ENCODE peak calls at places on chromosome 17, in eight cellular contexts. E is uterus; N is OCI-LY7; V is CD4-positive, CD25-positive, alpha-beta regulatory T cell; U is psoas muscle; H is fibroblast of lung; C is left ventricle myocardium inferior; Q is dorsolateral prefrontal cortex. X is an unnamed sample.

GRCh38 chr17:69702078-69702477 is 287.6 kb downstream of the MAP2K6 start:
- DNase-seq in E (no peak), N (no peak), V (no peak), U (no peak), H (no peak), C (no peak), Q (no peak), X (no peak)

GRCh38 chr17:67386965-67387551 is 10.0 kb downstream of the PITPNC1 start:
- DNase-seq in E (no peak), N (peak), V (peak), U (peak), H (peak), C (peak), Q (peak), X (peak)

GRCh38 chr17:32912218-32912897 is 15.6 kb upstream of the TMEM98 start:
- DNase-seq in E (peak), N (no peak), V (no peak), U (no peak), H (peak), C (peak), Q (no peak), X (peak)

GRCh38 chr17:75151893-75152292 is 2.4 kb downstream of the JPT1 start:
- DNase-seq in E (no peak), N (peak), V (no peak), U (no peak), H (peak), C (no peak), Q (no peak), X (no peak)

GRCh38 chr17:77535892-77536291 is 395.1 kb downstream of the SEC14L1 start:
- DNase-seq in E (no peak), N (no peak), V (no peak), U (no peak), H (no peak), C (no peak), Q (no peak), X (no peak)

GRCh38 chr17:68450801-68451200 is 6.5 kb downstream of the WIPI1 start:
- DNase-seq in E (no peak), N (no peak), V (no peak), U (no peak), H (no peak), C (no peak), Q (no peak), X (peak)

GRCh38 chr17:841313-841712 is 59.2 kb downstream of the MRM3 start:
- DNase-seq in E (no peak), N (no peak), V (no peak), U (no peak), H (no peak), C (no peak), Q (no peak), X (no peak)

GRCh38 chr17:17445925-17446665 is 30.7 kb upstream of the MED9 start:
- DNase-seq in E (no peak), N (no peak), V (no peak), U (peak), H (peak), C (no peak), Q (no peak), X (no peak)

GRCh38 chr17:75643033-75644017 is 10.1 kb downstream of the SMIM5 start:
- DNase-seq in E (no peak), N (no peak), V (no peak), U (no peak), H (no peak), C (no peak), Q (no peak), X (peak)

GRCh38 chr17:35314415-35315216 is 58.8 kb downstream of the SLFN11 start:
- DNase-seq in E (no peak), N (no peak), V (peak), U (no peak), H (no peak), C (no peak), Q (no peak), X (peak)

GRCh38 chr17:80279895-80280294 is 19.2 kb downstream of the RNF213 start:
- DNase-seq in E (peak), N (no peak), V (no peak), U (peak), H (peak), C (peak), Q (peak), X (peak)

GRCh38 chr17:15238064-15238463 is 27.1 kb downstream of the PMP22 start:
- DNase-seq in E (no peak), N (no peak), V (no peak), U (no peak), H (no peak), C (no peak), Q (no peak), X (no peak)

GRCh38 chr17:32914181-32914580 is 13.8 kb upstream of the TMEM98 start:
- DNase-seq in E (no peak), N (no peak), V (no peak), U (no peak), H (no peak), C (no peak), Q (no peak), X (no peak)

GRCh38 chr17:835263-835662 is 53.1 kb downstream of the MRM3 start:
- DNase-seq in E (peak), N (no peak), V (no peak), U (no peak), H (peak), C (no peak), Q (no peak), X (no peak)

GRCh38 chr17:39965017-39965699 is 2.4 kb downstream of the GSDMA start:
- DNase-seq in E (no peak), N (no peak), V (no peak), U (no peak), H (no peak), C (no peak), Q (no peak), X (no peak)

GRCh38 chr17:50593321-50593720 is 32.8 kb downstream of the CACNA1G start:
- DNase-seq in E (no peak), N (no peak), V (no peak), U (no peak), H (no peak), C (peak), Q (peak), X (peak)

GRCh38 chr17:9402590-9403199 is 172.9 kb downstream of the STX8 start:
- DNase-seq in E (no peak), N (peak), V (no peak), U (no peak), H (no peak), C (no peak), Q (no peak), X (no peak)

GRCh38 chr17:30093463-30094147 is 23.0 kb upstream of the NSRP1 start:
- DNase-seq in E (peak), N (peak), V (peak), U (peak), H (peak), C (no peak), Q (peak), X (no peak)

GRCh38 chr17:62627904-62628603 is 584 bp downstream of the MRC2 start:
- DNase-seq in E (peak), N (no peak), V (no peak), U (peak), H (peak), C (peak), Q (no peak), X (no peak)

GRCh38 chr17:16381496-16381820 is 567 bp downstream of the UBB start:
- DNase-seq in E (no peak), N (no peak), V (no peak), U (no peak), H (peak), C (no peak), Q (no peak), X (no peak)

GRCh38 chr17:60671482-60671881 is 6.2 kb upstream of the BCAS3 start:
- DNase-seq in E (no peak), N (no peak), V (no peak), U (no peak), H (no peak), C (no peak), Q (no peak), X (no peak)

DNA sequence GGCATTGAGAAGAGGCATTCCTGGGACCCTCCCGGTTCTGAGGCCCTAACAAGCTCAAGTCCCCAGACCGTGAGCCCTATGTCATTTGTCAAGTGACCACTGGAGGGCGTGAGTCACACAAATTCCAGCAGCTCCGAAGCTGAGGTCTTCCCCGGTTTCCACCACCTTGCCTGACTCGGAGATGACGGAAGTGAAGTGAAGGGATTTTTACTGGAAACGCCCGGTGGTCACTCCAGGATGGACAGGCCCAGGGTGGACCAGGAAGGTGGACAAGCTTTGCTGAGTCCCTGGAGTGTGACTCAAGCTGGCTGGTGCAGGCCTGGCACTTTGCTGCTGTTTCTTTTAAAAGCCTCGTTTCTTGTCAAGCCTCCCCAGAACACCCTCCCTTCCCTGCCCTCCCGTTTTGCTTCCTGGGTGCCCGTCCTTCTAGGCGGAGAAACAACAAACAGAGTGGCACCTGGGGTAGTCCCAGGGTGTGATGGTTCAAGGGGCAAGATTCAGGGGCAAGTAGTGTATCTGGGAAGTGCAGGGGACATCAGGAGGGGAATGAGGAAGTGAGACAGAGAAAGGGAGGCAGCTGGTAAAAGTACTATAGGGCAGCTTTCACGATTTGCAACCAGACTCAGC is 5.3 kb upstream of the NOS2 start:
- DNase-seq in E (peak), N (peak), V (peak), U (peak), H (peak), C (peak), Q (peak), X (peak)
- H3K4me3 ChIP-seq in E (peak), N (peak), V (peak), U (peak), H (peak), C (peak), Q (peak), X (peak)

GRCh38 chr17:45170280-45170975 is 8.8 kb downstream of the HEXIM2 start:
- DNase-seq in E (no peak), N (no peak), V (no peak), U (no peak), H (no peak), C (no peak), Q (no peak), X (no peak)

GRCh38 chr17:45172541-45173286 is 11.0 kb downstream of the HEXIM2 start:
- DNase-seq in E (peak), N (peak), V (peak), U (peak), H (peak), C (peak), Q (peak), X (peak)

GRCh38 chr17:45170976-45171337 is 9.3 kb downstream of the HEXIM2 start:
- DNase-seq in E (peak), N (no peak), V (no peak), U (peak), H (peak), C (peak), Q (peak), X (peak)

GRCh38 chr17:45171338-45172231 is 9.9 kb downstream of the HEXIM2 start:
- DNase-seq in E (peak), N (no peak), V (no peak), U (peak), H (no peak), C (no peak), Q (no peak), X (peak)

GRCh38 chr17:45172232-45172540 is 10.5 kb downstream of the HEXIM2 start:
- DNase-seq in E (no peak), N (no peak), V (no peak), U (no peak), H (no peak), C (no peak), Q (no peak), X (no peak)
- H3K4me3 ChIP-seq in E (peak), N (peak), V (no peak), U (peak), H (peak), C (peak), Q (no peak), X (peak)

DNA sequence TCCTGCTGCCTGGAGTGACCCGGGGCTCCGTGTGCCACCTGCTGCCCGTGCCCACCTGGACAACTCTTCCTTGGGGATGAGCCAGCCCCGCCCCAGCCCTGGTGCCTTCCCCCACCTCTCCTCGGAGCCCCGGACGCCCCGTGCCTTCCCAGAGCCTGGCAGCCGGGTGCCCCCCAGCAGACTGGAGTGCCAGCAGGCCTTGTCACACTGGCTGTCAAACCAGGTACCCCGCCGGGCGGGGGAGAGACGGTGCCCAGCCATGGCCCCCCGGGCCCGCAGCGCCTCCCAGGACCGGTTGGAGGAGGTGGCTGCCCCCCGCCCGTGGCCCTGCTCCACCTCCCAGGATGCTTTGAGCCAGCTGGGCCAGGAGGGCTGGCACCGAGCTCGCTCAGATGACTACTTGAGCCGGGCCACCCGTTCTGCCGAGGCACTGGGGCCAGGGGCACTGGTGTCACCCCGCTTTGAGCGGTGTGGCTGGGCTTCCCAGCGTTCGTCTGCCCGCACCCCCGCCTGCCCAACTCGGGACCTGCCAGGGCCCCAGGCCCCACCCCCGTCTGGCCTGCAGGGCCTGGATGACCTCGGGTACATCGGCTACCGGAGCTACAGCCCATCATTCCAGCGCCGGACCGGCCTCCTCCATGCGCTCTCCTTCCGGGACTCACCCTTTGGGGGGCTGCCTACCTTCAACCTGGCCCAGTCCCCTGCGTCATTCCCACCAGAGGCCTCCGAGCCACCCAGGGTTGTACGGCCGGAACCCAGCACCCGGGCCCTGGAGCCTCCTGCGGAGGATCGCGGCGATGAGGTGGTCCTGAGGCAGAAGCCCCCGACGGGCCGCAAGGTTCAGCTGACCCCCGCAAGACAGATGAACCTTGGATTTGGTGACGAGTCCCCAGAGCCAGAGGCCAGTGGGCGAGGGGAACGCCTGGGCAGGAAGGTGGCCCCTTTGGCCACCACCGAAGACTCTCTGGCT is 38.4 kb downstream of the ARHGAP23 start:
- DNase-seq in E (peak), N (no peak), V (no peak), U (peak), H (no peak), C (peak), Q (peak), X (no peak)
- H3K4me3 ChIP-seq in E (peak), N (no peak), V (no peak), U (peak), H (peak), C (peak), Q (no peak), X (no peak)

GRCh38 chr17:78986048-78986648 is 6.4 kb upstream of the LGALS3BP start:
- DNase-seq in E (no peak), N (peak), V (no peak), U (peak), H (peak), C (no peak), Q (no peak), X (peak)
- H3K4me3 ChIP-seq in E (peak), N (no peak), V (peak), U (peak), H (no peak), C (peak), Q (peak), X (no peak)

GRCh38 chr17:7650509-7651096 is at the start of gene ATP1B2:
- DNase-seq in E (peak), N (peak), V (peak), U (peak), H (peak), C (peak), Q (peak), X (peak)

GRCh38 chr17:7654832-7655540 is 4.3 kb downstream of the ATP1B2 start:
- DNase-seq in E (no peak), N (no peak), V (no peak), U (no peak), H (peak), C (no peak), Q (no peak), X (no peak)

GRCh38 chr17:7651959-7652658 is 1.4 kb downstream of the ATP1B2 start:
- DNase-seq in E (no peak), N (no peak), V (no peak), U (no peak), H (no peak), C (no peak), Q (peak), X (no peak)

GRCh38 chr17:7652659-7653343 is 2.1 kb downstream of the ATP1B2 start:
- DNase-seq in E (no peak), N (no peak), V (no peak), U (no peak), H (no peak), C (no peak), Q (no peak), X (no peak)

GRCh38 chr17:7651097-7651958 is 602 bp downstream of the ATP1B2 start:
- DNase-seq in E (peak), N (no peak), V (no peak), U (no peak), H (no peak), C (no peak), Q (peak), X (no peak)
- H3K4me3 ChIP-seq in E (peak), N (no peak), V (peak), U (peak), H (no peak), C (peak), Q (peak), X (peak)

GRCh38 chr17:38453951-38454421 is 25.7 kb downstream of the ARHGAP23 start:
- DNase-seq in E (peak), N (no peak), V (no peak), U (no peak), H (peak), C (no peak), Q (no peak), X (peak)
- H3K4me3 ChIP-seq in E (peak), N (no peak), V (no peak), U (peak), H (peak), C (peak), Q (peak), X (peak)

DNA sequence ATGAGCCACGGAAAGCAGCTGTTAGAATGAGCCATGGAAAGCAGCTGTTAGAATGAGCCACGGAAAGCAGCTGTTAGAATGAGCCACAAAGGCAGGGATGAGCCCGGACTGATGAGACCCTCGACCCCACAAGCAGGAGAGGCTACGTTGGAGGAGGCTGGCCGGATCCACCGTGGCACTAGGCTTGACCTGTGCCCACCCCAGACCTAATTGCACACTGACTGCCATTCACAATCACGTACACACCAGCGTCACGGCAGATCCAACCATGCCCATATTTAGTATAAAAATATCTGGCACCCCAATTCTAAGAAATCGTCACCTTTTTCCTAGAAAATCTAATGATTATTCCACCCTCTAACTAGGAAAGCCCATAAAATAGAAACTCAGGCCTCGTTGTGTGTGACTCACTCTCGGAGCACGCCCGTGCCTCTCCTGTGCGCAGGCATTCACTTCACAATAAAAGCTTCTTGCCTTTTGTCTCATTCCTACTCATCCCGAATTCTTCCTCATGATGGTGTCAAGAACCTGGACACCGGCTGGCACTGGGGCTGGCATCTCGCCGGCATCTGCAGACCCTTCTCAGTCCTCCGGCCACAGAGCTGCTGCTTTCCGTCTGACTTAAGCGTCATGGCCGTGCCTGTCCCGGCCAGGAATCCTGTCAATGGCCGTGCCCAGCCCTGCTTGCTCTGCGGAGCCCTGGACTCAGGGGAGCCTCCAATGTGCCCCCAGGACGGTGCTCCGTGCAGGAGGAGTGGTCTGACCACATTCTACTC is 5.5 kb upstream of the SECTM1 start:
- DNase-seq in E (peak), N (no peak), V (no peak), U (peak), H (peak), C (no peak), Q (no peak), X (no peak)
- H3K4me3 ChIP-seq in E (peak), N (no peak), V (no peak), U (peak), H (no peak), C (peak), Q (no peak), X (peak)